ENCODE peak calls at places on chromosomes 11 and 22, in six cellular contexts. One of them, this sample, is unnamed. For H3K4me1, the result is how much of the 10 kb centered on the place peaks cover.

GRCh38 chr11:2779981-2780849 is 80.4 kb upstream of the KCNQ1OT1 start:
- DNase-seq in neural progenitor cell: no peak
- DNase-seq in GM23248: no peak
- DNase-seq in PC-3: no peak
- DNase-seq in mammary epithelial cell: no peak
- DNase-seq in IMR-90: no peak
- DNase-seq in this sample: peak

GRCh38 chr11:58923300-58923788 is 15.9 kb upstream of the GLYATL1 start:
- DNase-seq in neural progenitor cell: peak
- DNase-seq in mammary epithelial cell: peak
- DNase-seq in PC-3: peak
- DNase-seq in IMR-90: peak
- DNase-seq in GM23248: peak
- DNase-seq in this sample: no peak

GRCh38 chr11:128694618-128695481 is 978 bp downstream of the FLI1 start:
- DNase-seq in neural progenitor cell: peak
- DNase-seq in mammary epithelial cell: no peak
- DNase-seq in IMR-90: no peak
- DNase-seq in GM23248: peak
- DNase-seq in PC-3: no peak
- DNase-seq in this sample: peak

GRCh38 chr11:108616549-108616948 is 23.0 kb upstream of the EXPH5 start:
- DNase-seq in IMR-90: peak
- DNase-seq in GM23248: peak
- DNase-seq in neural progenitor cell: no peak
- DNase-seq in mammary epithelial cell: peak
- DNase-seq in PC-3: peak
- DNase-seq in this sample: no peak

GRCh38 chr11:19320764-19321163 is 80.0 kb upstream of the E2F8 start:
- DNase-seq in GM23248: no peak
- DNase-seq in mammary epithelial cell: no peak
- DNase-seq in IMR-90: no peak
- DNase-seq in PC-3: no peak
- DNase-seq in neural progenitor cell: no peak
- DNase-seq in this sample: no peak

GRCh38 chr11:133898031-133898769 is 52.9 kb upstream of the SPATA19 start:
- DNase-seq in IMR-90: no peak
- DNase-seq in mammary epithelial cell: no peak
- DNase-seq in neural progenitor cell: peak
- DNase-seq in GM23248: no peak
- DNase-seq in PC-3: no peak
- DNase-seq in this sample: no peak

GRCh38 chr22:35303029-35303624 is 3.4 kb downstream of the TOM1 start:
- DNase-seq in PC-3: no peak
- DNase-seq in IMR-90: no peak
- DNase-seq in neural progenitor cell: no peak
- DNase-seq in mammary epithelial cell: no peak
- DNase-seq in GM23248: peak
- DNase-seq in this sample: no peak

GRCh38 chr11:116511684-116512083 is 261.1 kb downstream of the BUD13 start:
- DNase-seq in PC-3: no peak
- DNase-seq in mammary epithelial cell: no peak
- DNase-seq in IMR-90: no peak
- DNase-seq in GM23248: no peak
- DNase-seq in neural progenitor cell: no peak
- DNase-seq in this sample: no peak

GRCh38 chr22:23060612-23061400 is 9.5 kb upstream of the GNAZ start:
- DNase-seq in IMR-90: no peak
- DNase-seq in GM23248: no peak
- DNase-seq in PC-3: no peak
- DNase-seq in mammary epithelial cell: no peak
- DNase-seq in neural progenitor cell: no peak
- DNase-seq in this sample: peak

GRCh38 chr11:45754261-45754709 is 50.7 kb upstream of the SLC35C1 start:
- DNase-seq in PC-3: no peak
- DNase-seq in IMR-90: peak
- DNase-seq in neural progenitor cell: no peak
- DNase-seq in mammary epithelial cell: no peak
- DNase-seq in GM23248: no peak
- DNase-seq in this sample: no peak

GRCh38 chr11:67539588-67539987 is 16.3 kb upstream of the CABP2 start:
- DNase-seq in PC-3: no peak
- DNase-seq in neural progenitor cell: no peak
- DNase-seq in IMR-90: no peak
- DNase-seq in GM23248: no peak
- DNase-seq in mammary epithelial cell: no peak
- DNase-seq in this sample: no peak

GRCh38 chr11:93838967-93839366 is 11.5 kb downstream of the VSTM5 start:
- DNase-seq in mammary epithelial cell: no peak
- DNase-seq in GM23248: no peak
- DNase-seq in IMR-90: no peak
- DNase-seq in neural progenitor cell: no peak
- DNase-seq in PC-3: no peak
- DNase-seq in this sample: no peak

GRCh38 chr11:62201376-62201775 is 7.1 kb upstream of the SCGB2A1 start:
- DNase-seq in PC-3: peak
- DNase-seq in GM23248: no peak
- DNase-seq in mammary epithelial cell: peak
- DNase-seq in neural progenitor cell: no peak
- DNase-seq in IMR-90: no peak
- DNase-seq in this sample: no peak

GRCh38 chr22:20427945-20428417 is 9.6 kb downstream of the SCARF2 start:
- DNase-seq in GM23248: no peak
- DNase-seq in mammary epithelial cell: no peak
- DNase-seq in neural progenitor cell: no peak
- DNase-seq in PC-3: no peak
- DNase-seq in IMR-90: no peak
- DNase-seq in this sample: peak

GRCh38 chr22:39800790-39801540 is 92.6 kb downstream of the ENTHD1 start:
- DNase-seq in neural progenitor cell: no peak
- DNase-seq in PC-3: no peak
- DNase-seq in GM23248: no peak
- DNase-seq in IMR-90: no peak
- DNase-seq in mammary epithelial cell: no peak
- DNase-seq in this sample: no peak

GRCh38 chr11:83222499-83222898 is 29.0 kb downstream of the ANKRD42 start:
- DNase-seq in GM23248: peak
- DNase-seq in IMR-90: peak
- DNase-seq in PC-3: peak
- DNase-seq in neural progenitor cell: no peak
- DNase-seq in mammary epithelial cell: peak
- DNase-seq in this sample: no peak

GRCh38 chr22:17217179-17217578 is 2.1 kb downstream of the ADA2 start:
- DNase-seq in mammary epithelial cell: no peak
- DNase-seq in IMR-90: no peak
- DNase-seq in neural progenitor cell: peak
- DNase-seq in GM23248: no peak
- DNase-seq in PC-3: no peak
- DNase-seq in this sample: peak

GRCh38 chr11:133619397-133619796 is 87.1 kb upstream of the OPCML start:
- DNase-seq in PC-3: no peak
- DNase-seq in mammary epithelial cell: no peak
- DNase-seq in IMR-90: no peak
- DNase-seq in GM23248: no peak
- DNase-seq in neural progenitor cell: peak
- DNase-seq in this sample: no peak

GRCh38 chr11:64007629-64008282 is 21.5 kb downstream of the OTUB1 start:
- DNase-seq in GM23248: peak
- DNase-seq in PC-3: no peak
- DNase-seq in mammary epithelial cell: no peak
- DNase-seq in IMR-90: no peak
- DNase-seq in neural progenitor cell: peak
- DNase-seq in this sample: peak

GRCh38 chr11:111977141-111978027 is 40.2 kb downstream of the DIXDC1 start:
- DNase-seq in PC-3: peak
- DNase-seq in IMR-90: no peak
- DNase-seq in mammary epithelial cell: peak
- DNase-seq in neural progenitor cell: peak
- DNase-seq in GM23248: peak
- DNase-seq in this sample: peak

GRCh38 chr22:27501191-27501936 is 300.2 kb downstream of the MN1 start:
- DNase-seq in GM23248: no peak
- DNase-seq in mammary epithelial cell: no peak
- DNase-seq in IMR-90: no peak
- DNase-seq in neural progenitor cell: peak
- DNase-seq in PC-3: no peak
- DNase-seq in this sample: no peak

GRCh38 chr22:21974058-21974649 is 8.4 kb downstream of the TOP3B start:
- DNase-seq in PC-3: no peak
- DNase-seq in IMR-90: no peak
- DNase-seq in neural progenitor cell: no peak
- DNase-seq in GM23248: no peak
- DNase-seq in mammary epithelial cell: no peak
- DNase-seq in this sample: no peak

GRCh38 chr11:68271023-68271780 is 571 bp downstream of the C11orf24 start:
- DNase-seq in neural progenitor cell: peak
- DNase-seq in PC-3: peak
- DNase-seq in IMR-90: peak
- DNase-seq in GM23248: peak
- DNase-seq in mammary epithelial cell: peak
- DNase-seq in this sample: no peak

GRCh38 chr11:44564653-44565007 is 833 bp upstream of the CD82 start:
- DNase-seq in GM23248: peak
- DNase-seq in IMR-90: peak
- DNase-seq in PC-3: peak
- DNase-seq in neural progenitor cell: no peak
- DNase-seq in mammary epithelial cell: peak
- DNase-seq in this sample: peak

GRCh38 chr11:1840780-1841480 is 2.1 kb downstream of the TNNI2 start:
- DNase-seq in PC-3: no peak
- DNase-seq in GM23248: no peak
- DNase-seq in mammary epithelial cell: no peak
- DNase-seq in IMR-90: no peak
- DNase-seq in neural progenitor cell: no peak
- DNase-seq in this sample: peak

GRCh38 chr22:46267431-46268279 is at the start of gene TTC38:
- DNase-seq in neural progenitor cell: peak
- DNase-seq in mammary epithelial cell: peak
- DNase-seq in GM23248: peak
- DNase-seq in PC-3: peak
- DNase-seq in IMR-90: peak
- DNase-seq in this sample: peak

GRCh38 chr11:89521792-89522191 is 30.6 kb upstream of the NOX4 start:
- DNase-seq in IMR-90: no peak
- DNase-seq in PC-3: no peak
- DNase-seq in GM23248: no peak
- DNase-seq in neural progenitor cell: no peak
- DNase-seq in mammary epithelial cell: no peak
- DNase-seq in this sample: no peak

GRCh38 chr11:89521294-89521693 is 30.1 kb upstream of the NOX4 start:
- DNase-seq in mammary epithelial cell: no peak
- DNase-seq in IMR-90: peak
- DNase-seq in GM23248: peak
- DNase-seq in neural progenitor cell: no peak
- DNase-seq in PC-3: no peak
- DNase-seq in this sample: no peak

DNA sequence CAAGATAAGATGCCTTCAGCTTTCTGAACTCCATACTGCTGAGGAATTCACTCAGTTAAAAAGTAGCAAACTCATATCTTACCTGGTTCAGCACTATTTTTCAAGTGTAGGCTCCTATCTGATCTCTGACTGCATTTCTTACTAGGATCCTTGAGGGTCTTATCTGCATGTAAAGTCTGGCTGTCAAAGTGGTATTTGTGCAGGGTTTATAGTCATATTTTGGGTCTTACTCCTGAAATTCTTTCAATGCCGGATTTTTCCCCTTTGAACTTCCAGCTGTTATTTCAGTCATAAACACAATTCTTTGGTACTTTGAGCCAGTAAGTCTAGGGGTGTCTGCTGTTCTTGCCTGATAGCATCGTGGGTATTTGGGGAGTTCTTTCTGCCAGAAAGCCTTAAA is 25.3 kb upstream of the NOX4 start:
- DNase-seq in IMR-90: no peak
- DNase-seq in mammary epithelial cell: no peak
- DNase-seq in neural progenitor cell: no peak
- DNase-seq in GM23248: no peak
- DNase-seq in PC-3: no peak
- DNase-seq in this sample: no peak
- H3K9ac ChIP-seq in IMR-90: no peak
- H3K9ac ChIP-seq in mammary epithelial cell: no peak
- H3K9ac ChIP-seq in neural progenitor cell: no peak
- H3K9ac ChIP-seq in GM23248: no peak
- H3K9ac ChIP-seq in PC-3: no peak
- H3K9ac ChIP-seq in this sample: no peak

DNA sequence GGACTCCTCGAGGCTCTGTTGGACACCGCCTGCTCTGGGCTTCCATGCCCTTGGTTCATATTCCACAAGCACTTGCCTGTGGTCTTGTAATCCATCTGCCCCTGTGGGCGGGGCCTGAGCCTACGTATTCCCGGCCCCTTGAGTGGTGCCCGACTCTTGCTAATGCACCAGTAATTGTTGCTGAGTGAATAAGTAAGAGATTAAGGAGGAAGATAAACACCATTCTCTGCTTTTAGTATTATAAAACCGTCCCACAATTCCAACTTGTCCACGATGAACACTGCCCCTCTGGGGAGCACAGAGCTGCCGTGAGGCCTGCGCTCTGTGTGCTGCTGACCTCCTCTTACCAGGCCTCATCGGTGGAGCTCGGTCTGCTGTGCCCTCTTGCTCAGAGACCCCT is 50.3 kb downstream of the MICAL2 start:
- DNase-seq in GM23248: no peak
- DNase-seq in neural progenitor cell: no peak
- DNase-seq in PC-3: no peak
- DNase-seq in mammary epithelial cell: no peak
- DNase-seq in IMR-90: peak
- DNase-seq in this sample: peak
- H3K4me1 ChIP-seq in GM23248: half or more
- H3K4me1 ChIP-seq in neural progenitor cell: under half
- H3K4me1 ChIP-seq in PC-3: half or more
- H3K4me1 ChIP-seq in mammary epithelial cell: half or more
- H3K4me1 ChIP-seq in IMR-90: half or more
- H3K4me1 ChIP-seq in this sample: under half

DNA sequence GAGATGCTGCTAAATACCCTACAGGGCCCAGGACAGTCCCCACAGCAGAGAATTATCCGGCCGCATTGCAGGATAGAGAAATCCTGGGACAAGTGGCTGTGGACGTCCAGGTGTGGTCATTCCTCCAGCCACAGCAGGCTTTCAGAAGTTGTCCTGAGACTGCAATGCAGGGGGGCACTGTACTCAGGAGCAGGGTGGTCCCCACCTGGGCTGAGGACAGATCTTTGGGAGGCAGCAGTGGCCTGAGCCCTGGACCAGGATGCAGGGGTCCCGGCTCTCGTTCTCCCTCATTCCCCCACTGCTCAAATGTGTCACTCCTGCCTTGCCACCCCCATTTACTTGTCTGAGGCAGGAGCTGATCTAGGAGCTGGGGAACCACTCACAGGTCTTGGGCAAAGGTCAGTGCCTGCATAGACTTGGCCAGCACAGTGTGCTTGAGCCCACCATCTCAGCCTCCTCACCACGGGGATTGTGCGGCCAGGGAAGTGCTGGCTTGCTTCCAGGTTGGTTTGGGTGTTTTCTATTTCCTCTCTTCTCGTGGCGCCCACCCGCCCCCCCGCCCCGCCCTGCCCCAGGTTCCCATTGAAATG is 15.3 kb downstream of the LINC01488 start:
- DNase-seq in IMR-90: peak
- DNase-seq in mammary epithelial cell: no peak
- DNase-seq in GM23248: no peak
- DNase-seq in neural progenitor cell: no peak
- DNase-seq in PC-3: no peak
- DNase-seq in this sample: no peak
- H3K9ac ChIP-seq in IMR-90: peak
- H3K9ac ChIP-seq in mammary epithelial cell: no peak
- H3K9ac ChIP-seq in GM23248: peak
- H3K9ac ChIP-seq in neural progenitor cell: no peak
- H3K9ac ChIP-seq in PC-3: no peak
- H3K9ac ChIP-seq in this sample: no peak

GRCh38 chr11:117817213-117818035 is 7.1 kb downstream of the FXYD2 start:
- DNase-seq in PC-3: peak
- DNase-seq in IMR-90: peak
- DNase-seq in GM23248: peak
- DNase-seq in mammary epithelial cell: peak
- DNase-seq in neural progenitor cell: peak
- DNase-seq in this sample: peak
- H3K4me1 ChIP-seq in PC-3: under half
- H3K4me1 ChIP-seq in IMR-90: under half
- H3K4me1 ChIP-seq in GM23248: under half
- H3K4me1 ChIP-seq in mammary epithelial cell: under half
- H3K4me1 ChIP-seq in neural progenitor cell: under half
- H3K4me1 ChIP-seq in this sample: half or more

This sample was measured in kidney.